ENCODE peak calls at places on chromosomes 5 and 9, in four cellular contexts. W is cardiac muscle cell; L is activated T-cell treated with anti-CD3 and anti-CD28 coated beads, Interleukin-2, amount 50 U/mL, for 72 hours; D is activated effector memory CD4-positive, alpha-beta T cell treated with Interleukin-2 at 50 U/mL for 16 hours. Q is an unnamed sample.

GRCh38 chr9:23850242-23851023 is 24.4 kb upstream of the ELAVL2 start:
- DNase-seq in D (no peak), W (no peak), L (no peak), Q (no peak)

GRCh38 chr5:155728146-155728856 is 598.7 kb upstream of the SGCD start:
- DNase-seq in L (no peak), W (peak; percentile 50), D (no peak), Q (peak; percentile 24)

GRCh38 chr9:132404228-132404881 is 2.3 kb downstream of the TTF1 start:
- DNase-seq in L (peak; percentile 9), D (no peak), W (peak; percentile 80), Q (peak; percentile 50)

GRCh38 chr9:109437286-109437685 is 60.8 kb downstream of the PTPN3 start:
- DNase-seq in D (no peak), W (no peak), L (no peak), Q (no peak)

GRCh38 chr5:58496488-58496887 is 5.3 kb downstream of the GAPT start:
- DNase-seq in L (no peak), W (no peak), D (no peak), Q (no peak)

GRCh38 chr5:169218176-169218575 is 82.8 kb downstream of the SLIT3 start:
- DNase-seq in L (no peak), D (no peak), W (no peak), Q (no peak)

GRCh38 chr5:1666812-1667588 is 132.6 kb downstream of the MRPL36 start:
- DNase-seq in W (peak; percentile 46), D (no peak), L (peak; percentile 78), Q (peak; percentile 60)

GRCh38 chr9:4108708-4109444 is 191.0 kb downstream of the GLIS3 start:
- DNase-seq in L (no peak), W (no peak), D (no peak), Q (no peak)

GRCh38 chr5:74862221-74862620 is 4.0 kb downstream of the FAM169A start:
- DNase-seq in W (no peak), L (no peak), D (no peak), Q (no peak)

GRCh38 chr5:154078305-154078704 is 39.5 kb downstream of the MFAP3 start:
- DNase-seq in D (no peak), L (no peak), W (peak; percentile 24), Q (no peak)

GRCh38 chr5:95669540-95669939 is 13.3 kb downstream of the SPATA9 start:
- DNase-seq in D (no peak), L (no peak), W (peak; percentile 95), Q (no peak)

GRCh38 chr9:90274725-90275124 is 367.9 kb downstream of the DIRAS2 start:
- DNase-seq in L (no peak), D (no peak), W (no peak), Q (no peak)

GRCh38 chr5:107743357-107744000 is 72.7 kb upstream of the EFNA5 start:
- DNase-seq in D (no peak), W (no peak), L (no peak), Q (no peak)

GRCh38 chr5:1347571-1347970 is 2.7 kb upstream of the CLPTM1L start:
- DNase-seq in W (no peak), L (no peak), D (no peak), Q (peak; percentile 15)

GRCh38 chr5:34804913-34805312 is 34.1 kb upstream of the TTC23L start:
- DNase-seq in L (no peak), D (no peak), W (no peak), Q (no peak)

GRCh38 chr5:159003045-159004030 is 96.4 kb downstream of the EBF1 start:
- DNase-seq in D (no peak), W (no peak), L (no peak), Q (no peak)